ENCODE peak calls at places on chromosomes 12 and 14, in six cellular contexts. X is mesendoderm, V is mesenchymal stem cell, Z is H1, H is IMR-90, R is H9. S is an unnamed sample.

GRCh38 chr14:30355431-30355913 is 203.5 kb upstream of the G2E3 start:
- DNase-seq in X (peak), V (no peak), Z (no peak), H (no peak), R (no peak), S (no peak)

GRCh38 chr12:52310622-52311281 is 10.4 kb downstream of the KRT83 start:
- DNase-seq in X (no peak), V (peak), Z (no peak), H (peak), R (no peak), S (no peak)

GRCh38 chr14:90426663-90427062 is 29.8 kb downstream of the CALM1 start:
- DNase-seq in X (no peak), V (peak), Z (no peak), H (no peak), R (no peak), S (no peak)

GRCh38 chr14:25444381-25444780 is 394.4 kb upstream of the STXBP6 start:
- DNase-seq in X (no peak), V (no peak), Z (no peak), H (no peak), R (no peak), S (no peak)

GRCh38 chr12:40152783-40153383 is 47.0 kb upstream of the SLC2A13 start:
- DNase-seq in X (peak), V (peak), Z (no peak), H (peak), R (no peak), S (peak)

GRCh38 chr14:93234798-93235197 is 27.7 kb downstream of the UBR7 start:
- DNase-seq in X (peak), V (no peak), Z (no peak), H (peak), R (no peak), S (no peak)

GRCh38 chr12:56010112-56010570 is 10.7 kb upstream of the IKZF4 start:
- DNase-seq in X (no peak), V (no peak), Z (no peak), H (no peak), R (no peak), S (no peak)

GRCh38 chr14:52071675-52072074 is 2.8 kb upstream of the NID2 start:
- DNase-seq in X (peak), V (no peak), Z (no peak), H (peak), R (no peak), S (no peak)

GRCh38 chr14:64683264-64683663 is 21.0 kb upstream of the PLEKHG3 start:
- DNase-seq in X (no peak), V (no peak), Z (no peak), H (no peak), R (no peak), S (no peak)

GRCh38 chr12:22262309-22262708 is 72.2 kb downstream of the ST8SIA1 start:
- DNase-seq in X (peak), V (peak), Z (no peak), H (no peak), R (peak), S (no peak)

GRCh38 chr12:65853489-65854157 is 29.3 kb downstream of the HMGA2 start:
- DNase-seq in X (no peak), V (peak), Z (no peak), H (peak), R (no peak), S (no peak)

GRCh38 chr12:99495797-99496196 is 151.8 kb upstream of the GARIN6 start:
- DNase-seq in X (no peak), V (no peak), Z (no peak), H (no peak), R (no peak), S (no peak)

GRCh38 chr14:81454572-81455218 is 54.6 kb upstream of the STON2 start:
- DNase-seq in X (no peak), V (no peak), Z (no peak), H (no peak), R (no peak), S (no peak)

GRCh38 chr12:96883571-96883970 is 23.5 kb upstream of the NEDD1 start:
- DNase-seq in X (no peak), V (peak), Z (no peak), H (peak), R (no peak), S (no peak)

GRCh38 chr14:23351681-23352505 is 794 bp downstream of the SLC22A17 start:
- DNase-seq in X (peak), V (no peak), Z (no peak), H (no peak), R (peak), S (peak)

GRCh38 chr12:51326762-51327439 is 2.9 kb upstream of the BIN2 start:
- DNase-seq in X (no peak), V (peak), Z (no peak), H (peak), R (no peak), S (no peak)

GRCh38 chr12:61654698-61655097 is 605.5 kb upstream of the USP15 start:
- DNase-seq in X (no peak), V (peak), Z (no peak), H (no peak), R (no peak), S (no peak)

GRCh38 chr14:26595922-26596721 is 1.7 kb downstream of the NOVA1 start:
- DNase-seq in X (peak), V (peak), Z (no peak), H (no peak), R (no peak), S (no peak)

GRCh38 chr12:77031745-77032144 is 33.6 kb downstream of the E2F7 start:
- DNase-seq in X (peak), V (peak), Z (no peak), H (peak), R (no peak), S (no peak)

DNA sequence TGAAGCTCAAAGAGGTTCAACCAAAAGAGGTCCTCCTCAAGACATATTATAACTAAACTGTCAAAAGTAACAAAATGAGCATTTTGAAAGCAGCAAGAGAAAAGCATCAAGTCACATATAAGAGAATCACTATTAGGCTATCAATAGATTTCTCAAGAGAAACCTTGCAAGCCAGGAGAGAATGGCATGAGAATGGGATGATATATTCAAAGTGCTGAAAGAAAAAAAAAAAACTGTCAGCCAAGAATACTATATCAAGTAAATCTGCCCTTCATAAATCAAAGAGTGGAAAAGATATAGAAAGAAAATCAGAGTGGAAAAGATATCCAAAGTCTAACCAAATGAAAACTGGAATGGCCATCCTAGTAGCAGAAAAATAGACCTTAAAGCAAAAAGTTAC is 39.3 kb upstream of the TSPAN11 start:
- DNase-seq in X (no peak), V (no peak), Z (no peak), H (no peak), R (no peak), S (no peak)
- H2BK15ac ChIP-seq in X (no peak), V (no peak), Z (no peak), H (no peak), R (no peak), S (no peak)

GRCh38 chr14:78359581-78359980 is 189.4 kb downstream of the NRXN3 start:
- DNase-seq in X (no peak), V (no peak), Z (no peak), H (no peak), R (no peak), S (no peak)

GRCh38 chr14:78363008-78363407 is 192.8 kb downstream of the NRXN3 start:
- DNase-seq in X (no peak), V (no peak), Z (no peak), H (no peak), R (no peak), S (no peak)

GRCh38 chr14:78356406-78356805 is 186.2 kb downstream of the NRXN3 start:
- DNase-seq in X (peak), V (no peak), Z (no peak), H (no peak), R (no peak), S (peak)

GRCh38 chr14:78355109-78355508 is 184.9 kb downstream of the NRXN3 start:
- DNase-seq in X (peak), V (no peak), Z (no peak), H (no peak), R (no peak), S (no peak)

GRCh38 chr14:78358631-78359030 is 188.5 kb downstream of the NRXN3 start:
- DNase-seq in X (no peak), V (no peak), Z (no peak), H (no peak), R (no peak), S (no peak)
- H3K23ac ChIP-seq in X (no peak), V (no peak), Z (no peak), H (no peak), R (no peak), S (no peak)

GRCh38 chr12:127075981-127076380 is 1191.0 kb upstream of the TMEM132C start:
- DNase-seq in X (no peak), V (no peak), Z (no peak), H (no peak), R (no peak), S (no peak)

GRCh38 chr12:127065595-127065994 is 1201.4 kb upstream of the TMEM132C start:
- DNase-seq in X (no peak), V (no peak), Z (no peak), H (no peak), R (no peak), S (no peak)

DNA sequence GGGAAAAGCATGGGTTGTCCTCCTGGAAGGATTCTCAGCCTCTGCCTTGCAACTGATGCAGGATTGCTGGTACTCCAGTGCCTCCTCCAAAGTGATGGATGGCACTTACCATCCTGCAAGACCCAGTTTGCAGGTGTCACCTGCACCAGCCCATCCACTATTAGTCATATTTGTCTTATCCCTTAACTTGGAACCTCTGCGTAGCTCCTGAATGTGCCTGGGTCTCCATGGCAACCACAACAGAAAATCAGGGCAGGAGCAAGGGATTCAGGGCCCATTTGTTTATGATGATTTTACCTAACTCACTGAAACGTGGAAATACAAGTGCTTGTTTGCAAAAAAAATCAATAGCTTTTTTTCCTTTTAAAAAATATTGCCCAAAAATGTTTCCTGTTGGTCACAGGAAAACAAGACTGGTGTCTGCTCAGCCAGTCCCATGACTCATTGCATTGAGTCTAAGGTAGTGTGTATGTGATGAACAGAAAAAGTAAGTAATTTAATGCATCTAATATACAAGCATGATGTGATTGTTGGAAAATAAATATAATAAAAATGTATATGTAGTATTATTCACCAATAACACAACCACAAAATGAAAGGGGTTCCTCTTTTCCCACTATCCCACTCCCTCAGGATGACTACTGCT is 1196.3 kb upstream of the TMEM132C start:
- DNase-seq in X (no peak), V (no peak), Z (no peak), H (no peak), R (no peak), S (no peak)
- H2BK15ac ChIP-seq in X (no peak), V (no peak), Z (no peak), H (no peak), R (no peak), S (no peak)

GRCh38 chr14:102088012-102088792 is 1.4 kb upstream of the HSP90AA1 start:
- DNase-seq in X (peak), V (peak), Z (peak), H (no peak), R (peak), S (no peak)

GRCh38 chr14:102092806-102093205 is 6.0 kb upstream of the HSP90AA1 start:
- DNase-seq in X (no peak), V (no peak), Z (no peak), H (no peak), R (no peak), S (no peak)

GRCh38 chr14:102087762-102088011 is 843 bp upstream of the HSP90AA1 start:
- DNase-seq in X (no peak), V (no peak), Z (no peak), H (no peak), R (no peak), S (no peak)

GRCh38 chr14:102089621-102090343 is 2.9 kb upstream of the HSP90AA1 start:
- DNase-seq in X (no peak), V (no peak), Z (no peak), H (no peak), R (no peak), S (no peak)

DNA sequence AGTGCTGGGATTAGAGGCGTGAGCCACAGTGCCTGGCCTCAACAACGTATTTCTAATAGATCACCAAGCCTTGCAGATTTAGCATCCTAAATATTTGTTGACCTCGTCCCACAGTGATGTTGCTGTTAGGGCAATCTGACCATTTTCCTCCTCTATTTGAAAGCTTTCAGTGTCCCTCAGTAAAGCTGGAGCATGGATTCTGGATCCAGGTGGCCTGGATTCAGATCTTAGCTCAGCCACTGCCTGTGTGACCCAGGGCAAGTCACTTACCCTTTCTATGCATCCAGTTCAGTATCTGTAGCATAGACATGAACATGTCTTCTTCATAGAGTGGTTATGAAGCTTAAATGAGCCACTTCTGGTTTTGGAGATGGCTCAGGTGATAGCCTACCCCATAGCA is 3.9 kb upstream of the HSP90AA1 start:
- DNase-seq in X (no peak), V (no peak), Z (no peak), H (no peak), R (no peak), S (no peak)
- H3K23ac ChIP-seq in X (no peak), V (no peak), Z (no peak), H (no peak), R (no peak), S (no peak)

GRCh38 chr14:71648725-71649124 is 283.5 kb upstream of the RGS6 start:
- DNase-seq in X (no peak), V (no peak), Z (no peak), H (no peak), R (no peak), S (no peak)

GRCh38 chr14:71646518-71646917 is 285.7 kb upstream of the RGS6 start:
- DNase-seq in X (no peak), V (no peak), Z (no peak), H (no peak), R (no peak), S (no peak)

GRCh38 chr14:71645656-71646055 is 286.6 kb upstream of the RGS6 start:
- DNase-seq in X (no peak), V (no peak), Z (no peak), H (peak), R (no peak), S (no peak)

GRCh38 chr14:71650187-71650586 is 282.0 kb upstream of the RGS6 start:
- DNase-seq in X (no peak), V (no peak), Z (no peak), H (peak), R (no peak), S (no peak)

DNA sequence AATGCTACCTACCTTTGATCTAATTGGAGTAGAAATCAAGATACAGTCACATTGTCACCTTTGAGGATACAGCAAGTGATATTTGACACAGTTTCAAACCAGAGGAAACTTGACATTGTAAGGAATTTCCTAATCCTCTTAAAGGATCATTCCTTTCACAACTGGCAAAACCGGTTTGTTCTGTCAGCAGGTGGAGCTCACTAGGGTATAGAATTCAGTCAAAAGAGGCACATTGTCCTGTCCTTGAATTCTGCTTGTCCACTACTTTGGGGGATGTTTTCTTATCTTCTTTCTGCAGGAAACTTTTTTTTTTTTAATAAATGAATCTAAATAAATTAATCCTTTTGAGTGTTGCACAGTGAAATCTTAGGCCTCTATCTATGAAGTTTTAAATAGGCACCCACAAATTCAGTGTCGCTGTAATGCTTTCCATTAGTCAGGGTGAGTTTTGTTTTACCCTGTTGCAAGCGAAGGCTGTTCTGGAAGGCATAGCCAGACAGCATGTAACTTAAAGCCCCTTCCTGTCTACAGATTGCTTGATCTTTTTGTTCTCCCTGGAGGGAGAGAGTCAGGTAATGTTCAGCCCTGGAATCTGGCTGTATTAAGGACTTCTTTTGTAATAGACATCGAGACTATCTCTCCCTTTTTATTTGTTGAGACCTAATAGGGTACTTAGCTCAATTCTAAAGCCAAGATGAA is 285.0 kb upstream of the RGS6 start:
- DNase-seq in X (peak), V (no peak), Z (peak), H (no peak), R (peak), S (no peak)
- H2BK15ac ChIP-seq in X (no peak), V (no peak), Z (no peak), H (no peak), R (no peak), S (no peak)

GRCh38 chr14:92215579-92215978 is 93.8 kb downstream of the CPSF2 start:
- DNase-seq in X (no peak), V (no peak), Z (no peak), H (no peak), R (no peak), S (no peak)
- H3K23ac ChIP-seq in X (no peak), V (no peak), Z (no peak), H (no peak), R (no peak), S (no peak)

GRCh38 chr12:108008163-108008562 is 120.9 kb upstream of the WSCD2 start:
- DNase-seq in X (no peak), V (no peak), Z (no peak), H (no peak), R (no peak), S (no peak)
- H2BK15ac ChIP-seq in X (no peak), V (no peak), Z (no peak), H (no peak), R (no peak), S (no peak)

DNA sequence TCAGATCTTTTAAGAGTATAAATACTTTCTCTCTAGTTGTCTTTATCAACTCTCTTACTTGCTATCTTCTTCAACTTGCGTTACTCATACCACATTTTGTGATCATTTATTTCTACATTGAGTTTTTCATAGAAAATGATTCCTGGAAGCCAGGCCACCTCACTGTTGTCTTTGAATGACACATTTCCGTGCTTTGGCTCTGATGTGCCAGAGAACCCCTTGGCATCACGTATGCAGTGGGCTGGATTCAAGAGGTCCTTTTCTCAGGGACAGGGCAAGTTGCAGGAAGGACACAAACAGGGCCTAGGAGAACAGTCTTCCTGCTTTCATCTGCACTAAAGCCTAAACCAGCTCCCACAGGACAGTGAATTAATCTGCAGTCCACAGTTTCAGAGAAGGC is 70.3 kb upstream of the PYGL start:
- DNase-seq in X (no peak), V (no peak), Z (no peak), H (no peak), R (no peak), S (no peak)
- H3K23ac ChIP-seq in X (no peak), V (no peak), Z (no peak), H (no peak), R (no peak), S (no peak)

GRCh38 chr12:132727091-132727794 is 16.6 kb downstream of the PGAM5 start:
- DNase-seq in X (no peak), V (no peak), Z (no peak), H (no peak), R (no peak), S (no peak)
- H2BK15ac ChIP-seq in X (no peak), V (no peak), Z (no peak), H (no peak), R (no peak), S (no peak)

S was measured in neuronal stem cell.